ENCODE peak calls at places on chromosomes 13 and 19, in eight cellular contexts. T, B, H, U, F, D, Y and Z are unnamed samples.

GRCh38 chr13:102677122-102677521 is 17.7 kb downstream of the METTL21C start:
- DNase-seq in B (no peak), Y (no peak), U (no peak), F (no peak), H (no peak), T (no peak), D (no peak), Z (no peak)

GRCh38 chr19:46065486-46065885 is 24.7 kb upstream of the IGFL4 start:
- DNase-seq in U (no peak), F (no peak), B (no peak), Y (no peak), H (no peak), D (no peak), T (peak), Z (no peak)

GRCh38 chr19:47049307-47049700 is 880 bp upstream of the TMEM160 start:
- DNase-seq in D (no peak), T (peak), U (no peak), H (no peak), F (no peak), Y (no peak), B (no peak), Z (no peak)

GRCh38 chr19:33375760-33376159 is 2.3 kb downstream of the CEBPG start:
- DNase-seq in D (no peak), U (no peak), H (no peak), Y (no peak), F (no peak), B (no peak), T (no peak), Z (no peak)

GRCh38 chr19:18319591-18320135 is 3.2 kb downstream of the LSM4 start:
- DNase-seq in B (no peak), T (no peak), F (no peak), U (no peak), H (no peak), D (no peak), Y (no peak), Z (no peak)

GRCh38 chr19:17794731-17795494 is at the start of gene B3GNT3:
- DNase-seq in T (peak), F (peak), U (no peak), Y (peak), H (no peak), B (peak), D (no peak), Z (peak)

GRCh38 chr13:62643799-62644484 is 1228.3 kb upstream of the PCDH20 start:
- DNase-seq in F (no peak), H (no peak), U (no peak), D (no peak), Y (no peak), B (no peak), T (no peak), Z (no peak)

GRCh38 chr13:92097337-92097903 is 699.0 kb downstream of the GPC5 start:
- DNase-seq in Y (no peak), B (no peak), U (peak), H (no peak), T (no peak), F (no peak), D (no peak), Z (no peak)

GRCh38 chr19:729564-730381 is 21.0 kb downstream of the PALM start:
- DNase-seq in Y (peak), H (no peak), T (no peak), F (no peak), U (no peak), B (no peak), D (no peak), Z (no peak)

GRCh38 chr19:996051-996838 is 4.0 kb upstream of the GRIN3B start:
- DNase-seq in U (no peak), Y (no peak), H (no peak), B (peak), F (peak), D (peak), T (no peak), Z (peak)

GRCh38 chr19:2888739-2889224 is 11.9 kb upstream of the ZNF57 start:
- DNase-seq in F (peak), Y (peak), B (peak), D (peak), U (no peak), T (no peak), H (no peak), Z (peak)

GRCh38 chr19:23777216-23777615 is 18.5 kb upstream of the ZNF681 start:
- DNase-seq in T (no peak), B (peak), F (no peak), H (no peak), U (no peak), Y (no peak), D (no peak), Z (no peak)

GRCh38 chr19:34145741-34146202 is 26.5 kb upstream of the LSM14A start:
- DNase-seq in U (peak), H (peak), B (peak), F (peak), T (peak), D (peak), Y (peak), Z (peak)

GRCh38 chr19:15169541-15170285 is 31.1 kb downstream of the NOTCH3 start:
- DNase-seq in H (no peak), B (no peak), U (no peak), F (no peak), D (no peak), Y (no peak), T (no peak), Z (no peak)

GRCh38 chr19:54172764-54173699 is at the start of gene TMC4:
- DNase-seq in F (no peak), Y (no peak), H (no peak), T (no peak), B (no peak), D (no peak), U (no peak), Z (peak)

GRCh38 chr13:59478908-59479307 is 684.8 kb downstream of the DIAPH3 start:
- DNase-seq in D (no peak), H (no peak), B (no peak), T (no peak), Y (no peak), U (no peak), F (no peak), Z (no peak)

GRCh38 chr13:42007844-42008243 is 40.6 kb upstream of the DGKH start:
- DNase-seq in D (no peak), T (no peak), U (no peak), Y (no peak), B (no peak), H (no peak), F (no peak), Z (no peak)

GRCh38 chr13:102197193-102197592 is 204.7 kb downstream of the FGF14 start:
- DNase-seq in T (no peak), B (no peak), D (no peak), H (peak), F (no peak), U (no peak), Y (no peak), Z (no peak)

GRCh38 chr13:84487681-84488080 is 605.4 kb upstream of the SLITRK1 start:
- DNase-seq in D (no peak), T (no peak), U (no peak), B (no peak), H (no peak), Y (no peak), F (no peak), Z (no peak)

GRCh38 chr13:36848228-36848982 is 29.4 kb downstream of the RFXAP start:
- DNase-seq in F (no peak), T (no peak), Y (no peak), B (peak), H (no peak), D (no peak), U (no peak), Z (no peak)

GRCh38 chr13:109345433-109345941 is 440.9 kb downstream of the IRS2 start:
- DNase-seq in T (no peak), H (peak), D (no peak), Y (no peak), B (no peak), F (no peak), U (peak), Z (no peak)

GRCh38 chr19:17243854-17244617 is 1.7 kb downstream of the NR2F6 start:
- DNase-seq in Y (peak), U (no peak), B (no peak), T (peak), F (no peak), H (peak), D (no peak), Z (peak)

GRCh38 chr19:42246143-42246868 is 3.9 kb upstream of the GSK3A start:
- DNase-seq in T (peak), Y (peak), B (no peak), U (no peak), H (peak), D (no peak), F (no peak), Z (no peak)

GRCh38 chr19:11191273-11191755 is 6.0 kb downstream of the KANK2 start:
- DNase-seq in F (no peak), H (no peak), T (peak), D (no peak), B (no peak), Y (peak), U (no peak), Z (peak)

GRCh38 chr19:30060872-30061556 is 119.0 kb downstream of the URI1 start:
- DNase-seq in T (no peak), B (no peak), U (no peak), D (no peak), H (no peak), F (no peak), Y (no peak), Z (no peak)

GRCh38 chr19:47661161-47661560 is 52.1 kb upstream of the EHD2 start:
- DNase-seq in U (no peak), Y (peak), F (no peak), T (no peak), B (no peak), D (no peak), H (no peak), Z (no peak)

GRCh38 chr19:18876865-18877264 is 19.1 kb downstream of the CERS1 start:
- DNase-seq in Y (no peak), H (no peak), U (no peak), T (no peak), D (no peak), B (no peak), F (no peak), Z (no peak)

GRCh38 chr13:29125145-29125933 is 305.2 kb downstream of the MTUS2 start:
- DNase-seq in U (no peak), T (no peak), Y (no peak), F (no peak), B (no peak), H (no peak), D (no peak), Z (no peak)

GRCh38 chr19:10290439-10290875 is 705 bp downstream of the ICAM5 start:
- DNase-seq in F (no peak), Y (peak), B (no peak), T (no peak), H (no peak), D (no peak), U (no peak), Z (no peak)